ENCODE peak calls at places on chromosomes 12 and 14, in five cellular contexts. J is esophagus squamous epithelium, T is neural crest cell, L is GM13977, R is heart right ventricle. Z is an unnamed sample.

GRCh38 chr12:132437252-132438138 is 52.5 kb upstream of the FBRSL1 start:
- DNase-seq in L (no peak), T (no peak), R (no peak), J (no peak), Z (no peak)

GRCh38 chr12:71780207-71780822 is 25.7 kb downstream of the RAB21 start:
- DNase-seq in L (peak; percentile 34), J (no peak), R (peak; percentile 47), T (no peak), Z (no peak)

GRCh38 chr12:54352022-54352531 is 12.2 kb downstream of the GPR84 start:
- DNase-seq in L (no peak), J (no peak), T (peak; percentile 55), R (peak; percentile 65), Z (no peak)

GRCh38 chr12:115132145-115132544 is 448.2 kb upstream of the TBX3 start:
- DNase-seq in L (no peak), R (no peak), J (no peak), T (no peak), Z (no peak)

GRCh38 chr14:74465335-74465734 is 27.8 kb downstream of the NPC2 start:
- DNase-seq in T (no peak), R (no peak), L (no peak), J (no peak), Z (peak; percentile 18)

GRCh38 chr14:95832012-95832411 is 44.6 kb upstream of the TUNAR start:
- DNase-seq in T (no peak), J (no peak), R (no peak), L (no peak), Z (no peak)

GRCh38 chr14:37201724-37202123 is 4.0 kb downstream of the MIPOL1 start:
- DNase-seq in L (no peak), J (no peak), T (no peak), R (no peak), Z (no peak)

GRCh38 chr12:63889721-63890509 is 45.4 kb downstream of the SRGAP1 start:
- DNase-seq in R (no peak), L (no peak), J (no peak), T (no peak), Z (no peak)

GRCh38 chr12:68559246-68559645 is 51.5 kb upstream of the RAP1B start:
- DNase-seq in T (no peak), J (no peak), R (no peak), L (no peak), Z (no peak)

GRCh38 chr14:104443391-104444158 is 136.0 kb upstream of the C14orf180 start:
- DNase-seq in L (no peak), R (no peak), J (no peak), T (no peak), Z (peak; percentile 58)

GRCh38 chr12:62976110-62976640 is 41.2 kb upstream of the PPM1H start:
- DNase-seq in R (no peak), L (no peak), J (no peak), T (no peak), Z (no peak)

GRCh38 chr12:28313631-28314030 is 123.4 kb downstream of the CCDC91 start:
- DNase-seq in R (peak; percentile 25), J (no peak), T (no peak), L (no peak), Z (no peak)

GRCh38 chr12:50088577-50089335 is 3.6 kb downstream of the SMARCD1 start:
- DNase-seq in R (peak; percentile 41), T (peak; percentile 25), J (no peak), L (peak; percentile 78), Z (no peak)

GRCh38 chr14:100441271-100441947 is 118.3 kb downstream of the SLC25A47 start:
- DNase-seq in L (no peak), T (no peak), J (no peak), R (no peak), Z (no peak)

GRCh38 chr14:72856530-72857264 is 37.2 kb downstream of the DPF3 start:
- DNase-seq in R (no peak), T (no peak), J (no peak), L (no peak), Z (no peak)

GRCh38 chr14:28494196-28494595 is 272.4 kb upstream of the FOXG1 start:
- DNase-seq in L (no peak), T (no peak), R (no peak), J (no peak), Z (no peak)

GRCh38 chr14:65360144-65360784 is 52.3 kb upstream of the FUT8 start:
- DNase-seq in L (no peak), T (no peak), J (no peak), R (no peak), Z (no peak)

GRCh38 chr12:5072326-5072725 is 28.6 kb downstream of the KCNA5 start:
- DNase-seq in T (no peak), L (no peak), J (no peak), R (no peak), Z (no peak)

GRCh38 chr12:124492879-124493808 is 74.3 kb downstream of the NCOR2 start:
- DNase-seq in R (no peak), T (no peak), L (no peak), J (no peak), Z (no peak)

GRCh38 chr14:104682107-104682593 is 7.3 kb upstream of the INF2 start:
- DNase-seq in L (no peak), T (no peak), J (no peak), R (no peak), Z (no peak)

GRCh38 chr12:116551952-116552749 is 7.0 kb upstream of the MAP1LC3B2 start:
- DNase-seq in R (no peak), L (no peak), T (no peak), J (no peak), Z (no peak)

GRCh38 chr12:55955344-55955743 is 10.5 kb downstream of the PMEL start:
- DNase-seq in L (no peak), J (no peak), T (no peak), R (no peak), Z (no peak)

GRCh38 chr12:100927825-100928224 is 133.2 kb downstream of the ANO4 start:
- DNase-seq in R (no peak), L (no peak), J (no peak), T (no peak), Z (no peak)

GRCh38 chr14:92960706-92961566 is 38.0 kb downstream of the CHGA start:
- DNase-seq in L (no peak), J (no peak), R (no peak), T (no peak), Z (no peak)

GRCh38 chr12:5511256-5511643 is 79.3 kb downstream of the NTF3 start:
- DNase-seq in R (no peak), J (no peak), L (no peak), T (no peak), Z (peak; percentile 16)

GRCh38 chr12:89319111-89319510 is 33.2 kb downstream of the DUSP6 start:
- DNase-seq in T (no peak), J (no peak), L (no peak), R (no peak), Z (no peak)

GRCh38 chr12:111488271-111488670 is 82.5 kb downstream of the SH2B3 start:
- DNase-seq in T (no peak), L (no peak), J (no peak), R (peak; percentile 60), Z (no peak)

GRCh38 chr12:1466481-1467260 is 127.7 kb downstream of the FBXL14 start:
- DNase-seq in T (no peak), R (no peak), L (no peak), J (no peak), Z (no peak)

GRCh38 chr12:100752841-100753240 is 41.7 kb upstream of the ANO4 start:
- DNase-seq in T (no peak), L (no peak), J (no peak), R (no peak), Z (no peak)

GRCh38 chr14:68928770-68929550 is 50.1 kb downstream of the ACTN1 start:
- DNase-seq in R (no peak), T (no peak), L (no peak), J (no peak), Z (no peak)

GRCh38 chr12:47838286-47838931 is 18.7 kb upstream of the HDAC7 start:
- DNase-seq in T (peak; percentile 45), J (no peak), L (peak; percentile 60), R (no peak), Z (no peak)

GRCh38 chr14:24251880-24252288 is 9.5 kb upstream of the TINF2 start:
- DNase-seq in L (no peak), J (no peak), R (no peak), T (no peak), Z (no peak)

DNA sequence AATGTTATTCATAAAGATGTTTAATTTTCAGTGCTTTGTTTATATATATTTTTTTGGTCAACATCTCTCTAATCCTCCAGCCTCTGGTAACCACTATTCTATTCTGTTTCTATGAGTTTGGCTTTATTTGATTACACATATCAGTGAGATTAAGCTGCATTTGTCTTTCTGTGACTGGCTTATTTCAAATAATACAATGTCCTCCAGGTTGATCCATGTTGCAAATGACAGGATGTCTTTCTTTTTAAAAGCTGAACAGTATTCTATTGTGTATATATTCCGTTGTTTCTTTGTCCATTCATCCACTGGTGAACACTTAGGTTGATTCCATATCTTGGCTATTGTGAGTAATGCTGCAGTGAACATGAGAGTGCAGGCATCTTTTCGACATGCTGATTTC is 142.3 kb downstream of the PRKCH start:
- DNase-seq in R (no peak), T (no peak), L (no peak), J (no peak), Z (no peak)
- TF ChIP-seq CTCF in R (no peak), T (no peak), L (no peak), J (no peak), Z (no peak)

GRCh38 chr12:85076688-85077430 is 40.7 kb downstream of the LRRIQ1 start:
- DNase-seq in J (no peak), T (no peak), L (peak; percentile 19), R (no peak), Z (no peak)
- TF ChIP-seq CTCF in J (no peak), T (peak; percentile 72), L (peak; percentile 53), R (no peak), Z (peak; percentile 78)

GRCh38 chr12:48969847-48970701 is 1.5 kb downstream of the WNT10B start:
- DNase-seq in J (no peak), L (peak; percentile 80), R (no peak), T (no peak), Z (no peak)
- TF ChIP-seq CTCF in J (no peak), L (peak; percentile 32), R (no peak), T (no peak), Z (peak; percentile 21)

GRCh38 chr12:10613334-10614055 is at the start of gene MAGOHB:
- DNase-seq in J (peak; percentile 71), R (peak; percentile 97), L (peak; percentile 89), T (peak; percentile 99), Z (peak; percentile 98)

GRCh38 chr12:10612954-10613333 is 465 bp downstream of the MAGOHB start:
- DNase-seq in J (no peak), L (no peak), T (no peak), R (no peak), Z (no peak)

GRCh38 chr12:10612110-10612509 is 1.3 kb downstream of the MAGOHB start:
- DNase-seq in R (no peak), J (no peak), T (no peak), L (no peak), Z (no peak)

GRCh38 chr12:10610188-10610587 is 3.2 kb downstream of the MAGOHB start:
- DNase-seq in J (no peak), T (no peak), R (no peak), L (no peak), Z (no peak)

DNA sequence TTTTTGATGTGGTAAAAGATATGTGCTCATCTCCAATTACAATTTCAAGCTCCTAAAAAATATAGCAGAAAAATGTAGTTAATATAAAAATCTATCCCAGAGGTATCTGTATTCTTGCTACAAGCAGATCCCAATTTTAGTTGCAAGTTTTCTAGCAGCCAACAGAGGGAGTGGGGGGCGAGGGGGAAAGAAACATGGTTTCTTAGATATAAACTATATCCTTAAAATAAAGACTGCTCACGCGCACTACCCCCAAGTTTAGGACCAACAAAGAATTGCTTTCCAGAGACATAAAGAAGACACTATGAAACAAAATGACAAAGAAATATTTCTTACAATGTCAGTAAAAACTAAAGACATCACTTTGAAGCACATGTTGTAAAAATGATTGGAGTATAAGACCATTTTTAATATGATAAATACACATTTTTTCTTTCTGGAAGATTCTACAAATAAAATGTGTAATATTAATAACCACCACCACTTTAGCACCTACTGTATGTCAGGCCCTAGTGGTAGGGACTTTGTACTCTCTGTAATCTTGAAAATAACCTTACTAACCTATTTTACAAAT is 5.4 kb downstream of the MAGOHB start:
- DNase-seq in J (no peak), R (no peak), T (no peak), L (no peak), Z (no peak)
- TF ChIP-seq CTCF in J (no peak), R (no peak), T (peak; percentile 53), L (no peak), Z (peak; percentile 49)

Z was measured in type B pancreatic cell.